ENCODE peak calls at places on chromosomes 3 and 15, in ten cellular contexts. H is RCC 7860; T is activated CD4-positive, CD25-positive, alpha-beta regulatory T cell; P is iris pigment epithelial cell; S is occipital lobe; F is stimulated activated CD4-positive, alpha-beta T cell treated with anti-CD3 and anti-CD28 coated beads, Interleukin-12 subunit alpha, Interleukin-12 subunit beta, amount 100 ng/mL, for 4 hours; X is activated CD8-positive, alpha-beta memory T cell treated with anti-CD3 and anti-CD28 coated beads for 48 hours; C is KG1; Q is hypothalamus; D is CD4-positive, alpha-beta T cell. U is an unnamed sample.

GRCh38 chr3:85697156-85697555 is 738.4 kb downstream of the CADM2 start:
- DNase-seq in Q (no peak), F (no peak), H (no peak), X (no peak), C (no peak), D (no peak), S (no peak), P (no peak), T (no peak), U (no peak)

GRCh38 chr15:52368402-52368801 is 72.8 kb upstream of the MYO5C start:
- DNase-seq in X (no peak), T (no peak), Q (no peak), F (no peak), H (no peak), S (no peak), D (no peak), C (no peak), P (no peak), U (peak)

GRCh38 chr15:80182611-80183210 is 29.9 kb downstream of the FAH start:
- DNase-seq in Q (no peak), S (no peak), C (no peak), D (no peak), P (peak), T (no peak), H (no peak), X (no peak), F (no peak), U (peak)

GRCh38 chr3:49799761-49800160 is at the start of gene CDHR4:
- DNase-seq in P (peak), H (peak), S (no peak), Q (no peak), T (no peak), D (no peak), F (no peak), X (no peak), C (no peak), U (no peak)

GRCh38 chr15:32729700-32730099 is 11.9 kb downstream of the GREM1 start:
- DNase-seq in X (no peak), S (no peak), C (no peak), H (no peak), D (no peak), Q (no peak), F (no peak), T (no peak), P (no peak), U (no peak)

GRCh38 chr15:60477991-60478632 is 830 bp downstream of the ICE2 start:
- DNase-seq in H (peak), F (no peak), X (no peak), C (no peak), T (no peak), Q (no peak), P (peak), S (no peak), D (no peak), U (peak)

GRCh38 chr15:101684384-101684783 is 32.2 kb upstream of the TM2D3 start:
- DNase-seq in X (no peak), C (no peak), D (no peak), Q (no peak), F (no peak), S (no peak), T (no peak), H (peak), P (peak), U (peak)

GRCh38 chr15:98853593-98854420 is 153.8 kb downstream of the PGPEP1L start:
- DNase-seq in T (no peak), D (no peak), X (no peak), P (no peak), H (no peak), F (no peak), C (no peak), Q (no peak), S (no peak), U (peak)

GRCh38 chr15:65583701-65584100 is 27.2 kb downstream of the INTS14 start:
- DNase-seq in Q (no peak), P (peak), S (no peak), D (no peak), H (peak), X (no peak), C (no peak), F (no peak), T (peak), U (peak)

GRCh38 chr3:39038165-39038564 is 13.6 kb downstream of the SCN11A start:
- DNase-seq in X (no peak), H (peak), S (no peak), T (no peak), C (no peak), D (no peak), P (peak), F (no peak), Q (no peak), U (peak)

GRCh38 chr15:89664951-89665350 is 9.7 kb upstream of the KIF7 start:
- DNase-seq in X (no peak), S (no peak), H (no peak), T (no peak), D (no peak), Q (no peak), P (no peak), F (no peak), C (no peak), U (no peak)

GRCh38 chr15:73870700-73871408 is 2.5 kb upstream of the TBC1D21 start:
- DNase-seq in H (no peak), F (no peak), D (no peak), Q (no peak), C (no peak), X (no peak), S (no peak), P (peak), T (no peak), U (peak)

GRCh38 chr3:18295171-18295920 is 129.8 kb downstream of the SATB1 start:
- DNase-seq in F (peak), Q (no peak), C (peak), X (no peak), H (peak), S (no peak), T (no peak), D (no peak), P (peak), U (peak)

GRCh38 chr15:22224241-22224671 is 143.9 kb downstream of the OR4M2 start:
- DNase-seq in D (peak), C (no peak), S (no peak), T (no peak), P (no peak), X (no peak), H (no peak), Q (no peak), F (no peak), U (peak)

GRCh38 chr3:72335458-72336050 is 512.7 kb downstream of the SHQ1 start:
- DNase-seq in X (no peak), H (no peak), Q (no peak), D (no peak), P (no peak), F (no peak), T (no peak), S (no peak), C (no peak), U (no peak)

GRCh38 chr3:128297401-128298138 is 144.3 kb downstream of the EEFSEC start:
- DNase-seq in D (no peak), P (peak), Q (no peak), F (no peak), C (no peak), T (no peak), X (no peak), H (no peak), S (no peak), U (peak)

GRCh38 chr3:46093327-46093932 is 66.1 kb upstream of the XCR1 start:
- DNase-seq in F (no peak), X (no peak), P (no peak), Q (no peak), H (no peak), D (no peak), C (no peak), T (no peak), S (no peak), U (no peak)

U was measured in Daoy.